ENCODE peak calls at places on chromosome 5, in four cellular contexts. M is testis, E is gastrocnemius medialis, R is lung. J is an unnamed sample.

GRCh38 chr5:107469064-107469463 is 201.7 kb downstream of the EFNA5 start:
- DNase-seq in M (no peak), E (no peak), R (no peak), J (no peak)

GRCh38 chr5:172133359-172134029 is 54.5 kb downstream of the STK10 start:
- DNase-seq in M (no peak), E (peak; percentile 39), R (peak; percentile 47), J (peak; percentile 98)

GRCh38 chr5:76791461-76791860 is 27.4 kb upstream of the F2RL1 start:
- DNase-seq in M (no peak), E (no peak), R (no peak), J (peak; percentile 43)

GRCh38 chr5:107630184-107630583 is 40.6 kb downstream of the EFNA5 start:
- DNase-seq in M (no peak), E (no peak), R (no peak), J (no peak)

GRCh38 chr5:178327446-178327845 is 94.8 kb upstream of the PHYKPL start:
- DNase-seq in M (no peak), E (no peak), R (no peak), J (no peak)

GRCh38 chr5:17743580-17744435 is 109.5 kb downstream of the TAF11L14 start:
- DNase-seq in M (no peak), E (no peak), R (no peak), J (peak; percentile 54)

GRCh38 chr5:33588654-33589372 is 148.0 kb downstream of the TARS1 start:
- DNase-seq in M (peak; percentile 80), E (no peak), R (no peak), J (no peak)

GRCh38 chr5:179908528-179908927 is 831 bp upstream of the TBC1D9B start:
- DNase-seq in M (no peak), E (no peak), R (no peak), J (no peak)

GRCh38 chr5:125882061-125882460 is 541.1 kb upstream of the GRAMD2B start:
- DNase-seq in M (no peak), E (no peak), R (no peak), J (no peak)

GRCh38 chr5:171701138-171701537 is 84.5 kb upstream of the SMIM23 start:
- DNase-seq in M (no peak), E (no peak), R (no peak), J (no peak)

GRCh38 chr5:79875230-79875629 is 115.8 kb downstream of the MTX3 start:
- DNase-seq in M (no peak), E (no peak), R (no peak), J (peak; percentile 45)

GRCh38 chr5:108810717-108811116 is 63.0 kb downstream of the FER start:
- DNase-seq in M (no peak), E (no peak), R (no peak), J (no peak)

GRCh38 chr5:177233802-177234201 is 69.7 kb downstream of the RAB24 start:
- DNase-seq in M (no peak), E (no peak), R (no peak), J (no peak)

GRCh38 chr5:38808666-38809343 is 37.0 kb upstream of the OSMR start:
- DNase-seq in M (no peak), E (no peak), R (no peak), J (no peak)

GRCh38 chr5:118903010-118903409 is 85.3 kb downstream of the DTWD2 start:
- DNase-seq in M (no peak), E (no peak), R (no peak), J (no peak)

GRCh38 chr5:180168758-180169157 is 40.3 kb downstream of the RASGEF1C start:
- DNase-seq in M (no peak), E (no peak), R (no peak), J (no peak)

GRCh38 chr5:102865510-102866314 is 110.6 kb downstream of the PAM start:
- DNase-seq in M (peak; percentile 68), E (peak; percentile 76), R (peak; percentile 51), J (peak; percentile 88)

GRCh38 chr5:133406208-133406607 is 206.1 kb downstream of the FSTL4 start:
- DNase-seq in M (no peak), E (no peak), R (no peak), J (no peak)

GRCh38 chr5:73174100-73174815 is 1.3 kb downstream of the TMEM174 start:
- DNase-seq in M (no peak), E (no peak), R (no peak), J (no peak)

GRCh38 chr5:122102825-122103224 is 24.8 kb upstream of the LOX start:
- DNase-seq in M (no peak), E (no peak), R (no peak), J (peak; percentile 83)

GRCh38 chr5:25489834-25490538 is 845.2 kb upstream of the CDH10 start:
- DNase-seq in M (no peak), E (no peak), R (no peak), J (no peak)

GRCh38 chr5:54018438-54018837 is 291.9 kb downstream of the ARL15 start:
- DNase-seq in M (no peak), E (no peak), R (no peak), J (no peak)

GRCh38 chr5:132790201-132790870 is 13.3 kb upstream of the SEPTIN8 start:
- DNase-seq in M (peak; percentile 76), E (no peak), R (no peak), J (no peak)

GRCh38 chr5:56145106-56145505 is 88.0 kb downstream of the ANKRD55 start:
- DNase-seq in M (no peak), E (no peak), R (no peak), J (no peak)

GRCh38 chr5:143837306-143837848 is 25.4 kb downstream of the HMHB1 start:
- DNase-seq in M (no peak), E (no peak), R (no peak), J (peak; percentile 82)

GRCh38 chr5:143605403-143606005 is 202.0 kb upstream of the NR3C1 start:
- DNase-seq in M (peak; percentile 20), E (peak; percentile 18), R (peak; percentile 32), J (peak; percentile 36)

GRCh38 chr5:179608131-179608581 is 15.3 kb downstream of the HNRNPH1 start:
- DNase-seq in M (peak; percentile 16), E (peak; percentile 43), R (no peak), J (no peak)

GRCh38 chr5:143086851-143087637 is 316.4 kb downstream of the NR3C1 start:
- DNase-seq in M (no peak), E (no peak), R (no peak), J (no peak)

GRCh38 chr5:9483779-9484178 is 62.1 kb downstream of the SEMA5A start:
- DNase-seq in M (no peak), E (no peak), R (no peak), J (no peak)

GRCh38 chr5:178231736-178232123 is 872 bp downstream of the PHYKPL start:
- DNase-seq in M (no peak), E (peak; percentile 48), R (no peak), J (no peak)

GRCh38 chr5:137228816-137229215 is 270.3 kb downstream of the SPOCK1 start:
- DNase-seq in M (no peak), E (no peak), R (no peak), J (no peak)

GRCh38 chr5:1468247-1468612 is 23.0 kb upstream of the SLC6A3 start:
- DNase-seq in M (peak; percentile 67), E (no peak), R (no peak), J (peak; percentile 9)

GRCh38 chr5:76527685-76528161 is 95.5 kb downstream of the F2RL2 start:
- DNase-seq in M (no peak), E (no peak), R (no peak), J (peak; percentile 6)

GRCh38 chr5:158026248-158027031 is 167.5 kb upstream of the CLINT1 start:
- DNase-seq in M (no peak), E (no peak), R (no peak), J (peak; percentile 99)

GRCh38 chr5:156851880-156852279 is 1.8 kb downstream of the PPP1R2B start:
- DNase-seq in M (no peak), E (no peak), R (no peak), J (no peak)

GRCh38 chr5:156846914-156847313 is 3.2 kb upstream of the PPP1R2B start:
- DNase-seq in M (no peak), E (no peak), R (no peak), J (no peak)

GRCh38 chr5:156850206-156850751 is at the start of gene PPP1R2B:
- DNase-seq in M (peak; percentile 17), E (no peak), R (no peak), J (no peak)
- H3K4me3 ChIP-seq in M (peak within 1 kb of the TSS; percentile 54), E (no peak within 1 kb of the TSS), R (no peak within 1 kb of the TSS), J (no peak within 1 kb of the TSS)

GRCh38 chr5:66224273-66224672 is 80.2 kb downstream of the SREK1 start:
- DNase-seq in M (no peak), E (no peak), R (no peak), J (no peak)

GRCh38 chr5:66222455-66222854 is 78.4 kb downstream of the SREK1 start:
- DNase-seq in M (no peak), E (no peak), R (no peak), J (no peak)

GRCh38 chr5:66224773-66225553 is 80.9 kb downstream of the SREK1 start:
- DNase-seq in M (no peak), E (no peak), R (no peak), J (no peak)

DNA sequence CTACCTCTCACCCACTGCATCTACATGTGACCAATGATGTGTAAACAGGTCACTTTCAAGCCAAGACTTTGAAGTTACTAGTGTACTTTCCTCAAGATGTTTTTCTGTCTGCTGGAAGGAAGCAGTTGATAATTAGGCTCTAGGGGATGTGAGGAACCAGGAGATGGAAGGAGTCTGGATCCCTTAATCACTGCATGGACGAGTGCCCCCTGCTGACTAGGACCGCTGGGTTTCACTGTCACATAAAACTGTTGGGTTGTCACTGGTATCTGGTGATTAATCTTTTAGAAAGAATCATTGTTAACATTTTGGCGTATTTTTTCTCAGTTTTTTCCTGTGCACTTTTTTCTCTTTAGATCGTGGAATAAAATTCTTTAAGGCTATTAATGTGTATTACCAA is 79.5 kb downstream of the SREK1 start:
- DNase-seq in M (peak; percentile 33), E (no peak), R (no peak), J (peak; percentile 42)
- TF ChIP-seq CTCF in M (no peak), E (no peak), R (no peak), J (peak; percentile 53)

GRCh38 chr5:57298985-57299491 is 125.2 kb downstream of the GPBP1 start:
- DNase-seq in M (peak; percentile 31), E (no peak), R (peak; percentile 42), J (peak; percentile 87)
- H3K4me3 ChIP-seq in M (peak overlapping the region; percentile 40), E (no peak overlapping the region), R (no peak overlapping the region), J (no peak overlapping the region)

DNA sequence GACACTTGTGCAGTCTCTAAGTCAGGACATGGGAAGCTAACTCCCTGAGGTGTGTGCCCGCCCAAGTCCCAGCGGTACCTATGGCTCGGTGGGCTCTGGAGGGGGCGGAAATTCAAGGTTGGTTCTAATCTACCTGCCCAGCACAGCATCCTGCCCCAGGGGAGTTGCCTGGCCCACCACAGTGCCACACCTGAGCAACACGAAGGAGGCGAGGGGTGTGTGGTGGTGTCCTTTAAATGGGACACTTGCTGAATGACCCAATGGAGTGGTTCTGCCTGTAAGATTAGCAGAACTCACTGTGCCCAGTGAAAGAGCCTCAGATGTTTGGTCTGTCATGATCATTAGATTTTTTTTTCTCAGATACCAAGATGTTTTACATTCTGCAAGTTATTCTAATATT is 70.7 kb upstream of the OTULINL start:
- DNase-seq in M (no peak), E (no peak), R (no peak), J (peak; percentile 16)
- TF ChIP-seq CTCF in M (no peak), E (no peak), R (no peak), J (no peak)

GRCh38 chr5:64691333-64691732 is 1.0 kb downstream of the SHISAL2B start:
- DNase-seq in M (no peak), E (no peak), R (no peak), J (no peak)
- H3K4me3 ChIP-seq in M (no peak overlapping the region), E (no peak overlapping the region), R (no peak overlapping the region), J (no peak overlapping the region)

GRCh38 chr5:111631328-111631727 is 119.0 kb upstream of the STARD4 start:
- DNase-seq in M (no peak), E (no peak), R (no peak), J (no peak)
- TF ChIP-seq CTCF in M (no peak), E (no peak), R (no peak), J (no peak)

J was measured in fibroblast of mammary gland.